ENCODE peak calls at places on chromosomes 16 and 17, in five cellular contexts. B is body of pancreas, Y is GM12865, K is AG04450, J is endothelial cell. P is an unnamed sample.

GRCh38 chr16:87686697-87687570 is 78.9 kb downstream of the KLHDC4 start:
- DNase-seq in J (no peak), K (no peak), B (no peak), Y (no peak), P (no peak)

GRCh38 chr16:53433930-53434435 is 288 bp upstream of the RBL2 start:
- DNase-seq in Y (no peak), K (peak), J (no peak), B (peak), P (no peak)

GRCh38 chr17:969767-970387 is 9.7 kb downstream of the NXN start:
- DNase-seq in Y (no peak), K (no peak), J (no peak), B (no peak), P (no peak)

GRCh38 chr17:65743313-65743665 is 181.8 kb upstream of the AXIN2 start:
- DNase-seq in K (no peak), B (no peak), Y (no peak), J (no peak), P (no peak)

GRCh38 chr16:1310832-1311200 is 1.4 kb downstream of the UBE2I start:
- DNase-seq in J (peak), Y (peak), B (no peak), K (no peak), P (no peak)

GRCh38 chr17:28093999-28094716 is 51.7 kb downstream of the NLK start:
- DNase-seq in Y (no peak), K (no peak), B (no peak), J (no peak), P (no peak)

GRCh38 chr17:35184274-35184673 is 9.9 kb downstream of the SLC35G3 start:
- DNase-seq in B (no peak), Y (no peak), K (no peak), J (no peak), P (no peak)

GRCh38 chr17:77319211-77320031 is 178.7 kb downstream of the SEC14L1 start:
- DNase-seq in B (peak), Y (peak), K (no peak), J (no peak), P (peak)

GRCh38 chr17:16322636-16323035 is 30.6 kb downstream of the CENPV start:
- DNase-seq in J (no peak), K (peak), B (no peak), Y (no peak), P (no peak)

GRCh38 chr17:81025065-81025751 is 9.7 kb upstream of the BAIAP2 start:
- DNase-seq in Y (no peak), B (no peak), K (no peak), J (no peak), P (no peak)

GRCh38 chr17:2967515-2967914 is 95.9 kb downstream of the OR1D5 start:
- DNase-seq in K (no peak), B (no peak), J (no peak), Y (no peak), P (no peak)

GRCh38 chr16:89722392-89723278 is 1.3 kb downstream of the ZNF276 start:
- DNase-seq in J (no peak), B (peak), K (no peak), Y (peak), P (no peak)

GRCh38 chr17:76968707-76969597 is 100.7 kb downstream of the MGAT5B start:
- DNase-seq in B (peak), K (no peak), Y (peak), J (peak), P (peak)

GRCh38 chr17:7361906-7362305 is 7.0 kb downstream of the TMEM95 start:
- DNase-seq in Y (no peak), J (no peak), K (no peak), B (no peak), P (no peak)

GRCh38 chr17:39695089-39695474 is 4.8 kb upstream of the ERBB2 start:
- DNase-seq in J (no peak), Y (no peak), B (no peak), K (no peak), P (no peak)

GRCh38 chr17:81462506-81463125 is 50.0 kb downstream of the ACTG1 start:
- DNase-seq in K (no peak), Y (no peak), B (no peak), J (no peak), P (no peak)

GRCh38 chr17:58344047-58344790 is 7.8 kb downstream of the SUPT4H1 start:
- DNase-seq in K (no peak), Y (peak), B (peak), J (no peak), P (peak)

GRCh38 chr16:20515580-20516179 is 60.5 kb downstream of the ACSM2B start:
- DNase-seq in Y (no peak), B (no peak), K (no peak), J (no peak), P (no peak)

GRCh38 chr17:80859004-80859941 is 132.4 kb upstream of the CHMP6 start:
- DNase-seq in Y (no peak), B (peak), J (no peak), K (peak), P (no peak)

GRCh38 chr16:87964049-87964448 is 12.8 kb downstream of the BANP start:
- DNase-seq in J (no peak), Y (no peak), B (no peak), K (no peak), P (no peak)

GRCh38 chr17:2372180-2372579 is 28.7 kb downstream of the MNT start:
- DNase-seq in Y (no peak), K (no peak), J (no peak), B (no peak), P (no peak)

GRCh38 chr17:55005520-55005919 is 37.0 kb downstream of the STXBP4 start:
- DNase-seq in Y (peak), J (no peak), K (no peak), B (no peak), P (no peak)

GRCh38 chr17:72467841-72468653 is 347.2 kb downstream of the SOX9 start:
- DNase-seq in Y (no peak), K (no peak), J (no peak), B (peak), P (no peak)

GRCh38 chr17:46097497-46097896 is 95.7 kb downstream of the KANSL1 start:
- DNase-seq in B (no peak), Y (no peak), K (no peak), J (no peak), P (no peak)

GRCh38 chr16:10343124-10343760 is 42.6 kb upstream of the ATF7IP2 start:
- DNase-seq in Y (no peak), K (no peak), B (no peak), J (no peak), P (no peak)

GRCh38 chr17:38452719-38453118 is 24.5 kb downstream of the ARHGAP23 start:
- DNase-seq in J (no peak), Y (no peak), K (no peak), B (no peak), P (no peak)

GRCh38 chr16:87582221-87582965 is 19.9 kb upstream of the JPH3 start:
- DNase-seq in K (no peak), B (peak), J (no peak), Y (no peak), P (no peak)

GRCh38 chr16:48491517-48491916 is 106.3 kb upstream of the SIAH1 start:
- DNase-seq in J (no peak), K (no peak), B (no peak), Y (no peak), P (no peak)

GRCh38 chr17:41864498-41864836 is 756 bp downstream of the KLHL11 start:
- DNase-seq in K (no peak), Y (no peak), J (no peak), B (no peak), P (peak)

GRCh38 chr17:57989011-57989345 is 924 bp upstream of the VEZF1 start:
- DNase-seq in Y (no peak), K (no peak), J (no peak), B (peak), P (no peak)

GRCh38 chr17:55606431-55606830 is 95.2 kb upstream of the SMIM36 start:
- DNase-seq in B (no peak), K (no peak), J (no peak), Y (no peak), P (no peak)

GRCh38 chr16:86087011-86087453 is 188.1 kb downstream of the IRF8 start:
- DNase-seq in J (no peak), B (no peak), K (no peak), Y (no peak), P (no peak)

DNA sequence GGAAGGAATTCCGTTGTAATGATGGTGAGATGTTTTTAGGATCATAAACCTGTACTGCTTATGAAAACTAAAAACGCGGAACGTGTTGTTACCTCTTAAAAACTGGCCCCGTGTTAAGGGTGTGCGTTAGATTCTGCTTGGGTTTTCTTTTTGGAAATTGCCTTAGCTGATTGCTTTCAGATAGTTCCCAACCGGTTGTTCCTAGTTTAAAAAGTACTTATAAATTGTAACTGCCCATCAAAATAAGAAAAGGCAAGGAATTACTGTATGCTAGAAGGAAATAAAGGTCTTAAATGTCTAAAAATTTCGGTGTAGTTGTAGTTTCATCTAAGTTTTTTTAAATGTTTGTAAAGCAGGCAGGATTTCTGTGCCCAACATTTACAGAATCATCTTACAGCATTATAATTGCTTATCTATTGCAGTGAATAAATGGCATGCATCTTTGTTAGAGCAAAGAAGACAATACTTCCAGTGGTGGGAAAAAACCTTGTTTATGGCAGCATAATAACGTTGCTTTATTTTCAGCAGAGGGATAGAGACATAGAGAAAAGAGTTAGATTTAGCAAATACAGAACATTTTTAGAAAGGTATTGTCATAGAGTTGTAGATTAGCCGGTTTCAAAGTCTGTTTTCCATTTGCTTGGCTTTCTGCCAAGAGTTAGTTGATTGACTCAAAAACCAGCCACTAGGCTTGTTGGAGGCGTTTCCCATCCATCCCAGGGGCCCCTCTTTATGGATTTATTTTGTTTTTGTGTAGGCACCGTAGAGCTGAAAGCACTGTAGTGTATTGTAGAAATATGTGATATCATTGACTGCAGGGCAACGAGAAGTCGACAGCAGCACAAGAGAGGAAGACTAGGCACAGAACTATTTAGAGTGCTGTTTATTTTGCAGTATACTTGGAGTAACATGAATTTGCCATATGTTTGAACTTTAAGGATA is 1.7 kb downstream of the PPM1D start:
- DNase-seq in Y (peak), K (peak), B (peak), J (peak), P (no peak)
- TF ChIP-seq CTCF in Y (no peak), K (no peak), B (no peak), J (no peak), P (no peak)

DNA sequence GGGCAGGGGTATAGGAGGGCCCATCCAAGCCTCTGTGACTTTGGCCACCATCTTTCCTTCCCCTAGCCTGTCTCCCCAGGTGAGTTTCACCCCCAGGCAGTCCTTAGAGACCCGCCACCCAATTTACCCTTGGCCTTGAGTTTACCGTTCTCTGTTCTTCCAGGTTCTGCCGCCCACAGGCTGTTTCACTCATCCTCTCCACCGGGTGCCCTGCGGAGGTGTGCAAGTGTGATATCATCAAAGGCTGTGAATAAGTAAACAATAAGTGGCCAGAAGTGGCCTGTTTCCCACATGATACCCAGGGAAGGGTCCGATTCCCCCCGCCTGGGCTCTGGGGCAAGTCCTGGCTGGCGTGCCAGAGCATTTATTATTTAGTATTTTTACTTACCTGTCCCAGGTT is 15.1 kb upstream of the TLCD3B start:
- DNase-seq in J (no peak), B (no peak), K (no peak), Y (no peak), P (no peak)
- TF ChIP-seq CTCF in J (no peak), B (no peak), K (no peak), Y (no peak), P (no peak)

GRCh38 chr16:60274431-60275017 is 1540.4 kb upstream of the GOT2 start:
- DNase-seq in Y (no peak), K (no peak), J (no peak), B (no peak), P (no peak)
- TF ChIP-seq CTCF in Y (no peak), K (no peak), J (no peak), B (no peak), P (no peak)

DNA sequence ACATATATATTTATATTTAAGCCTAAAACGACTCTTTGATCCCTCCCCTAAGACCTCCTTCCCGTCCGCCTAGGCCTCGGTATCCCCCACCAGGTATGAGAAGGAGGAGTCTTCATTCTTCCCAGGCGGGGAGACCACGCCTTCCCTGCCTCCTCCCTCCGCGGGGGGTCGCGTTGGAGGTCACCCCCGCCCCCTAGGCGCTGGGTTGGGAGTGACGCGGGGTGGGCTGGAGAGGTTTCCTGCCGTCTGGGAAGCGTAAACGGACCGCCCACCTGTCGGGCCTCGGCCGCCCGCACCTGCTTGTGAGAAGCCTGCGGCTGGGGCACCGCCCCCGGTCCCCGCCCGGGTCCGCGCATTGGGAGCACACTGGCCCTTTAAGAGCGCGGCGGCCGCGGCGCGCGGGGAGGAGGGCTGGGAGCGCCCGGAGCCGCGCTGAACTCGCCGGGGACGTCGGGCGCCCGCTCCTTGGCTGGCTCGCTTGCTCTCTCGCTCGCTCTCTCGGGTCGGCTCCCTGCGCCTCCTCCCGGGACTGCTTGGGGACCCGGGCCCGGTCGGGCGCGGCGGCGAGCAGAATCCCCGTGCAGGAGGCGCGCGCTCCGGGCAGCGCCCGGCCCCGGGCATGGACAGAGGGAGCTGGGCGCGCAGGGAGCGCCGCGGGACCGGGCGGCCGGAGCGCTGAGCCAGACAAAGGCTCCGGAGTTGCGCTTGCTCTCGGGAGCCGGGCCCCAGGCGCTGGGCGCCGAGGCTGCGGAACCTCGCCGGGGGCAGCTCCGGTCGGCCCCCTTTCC is at the start of gene MMP15:
- DNase-seq in B (peak), K (no peak), J (peak), Y (peak), P (peak)
- TF ChIP-seq CTCF in B (no peak), K (no peak), J (peak), Y (no peak), P (no peak)

DNA sequence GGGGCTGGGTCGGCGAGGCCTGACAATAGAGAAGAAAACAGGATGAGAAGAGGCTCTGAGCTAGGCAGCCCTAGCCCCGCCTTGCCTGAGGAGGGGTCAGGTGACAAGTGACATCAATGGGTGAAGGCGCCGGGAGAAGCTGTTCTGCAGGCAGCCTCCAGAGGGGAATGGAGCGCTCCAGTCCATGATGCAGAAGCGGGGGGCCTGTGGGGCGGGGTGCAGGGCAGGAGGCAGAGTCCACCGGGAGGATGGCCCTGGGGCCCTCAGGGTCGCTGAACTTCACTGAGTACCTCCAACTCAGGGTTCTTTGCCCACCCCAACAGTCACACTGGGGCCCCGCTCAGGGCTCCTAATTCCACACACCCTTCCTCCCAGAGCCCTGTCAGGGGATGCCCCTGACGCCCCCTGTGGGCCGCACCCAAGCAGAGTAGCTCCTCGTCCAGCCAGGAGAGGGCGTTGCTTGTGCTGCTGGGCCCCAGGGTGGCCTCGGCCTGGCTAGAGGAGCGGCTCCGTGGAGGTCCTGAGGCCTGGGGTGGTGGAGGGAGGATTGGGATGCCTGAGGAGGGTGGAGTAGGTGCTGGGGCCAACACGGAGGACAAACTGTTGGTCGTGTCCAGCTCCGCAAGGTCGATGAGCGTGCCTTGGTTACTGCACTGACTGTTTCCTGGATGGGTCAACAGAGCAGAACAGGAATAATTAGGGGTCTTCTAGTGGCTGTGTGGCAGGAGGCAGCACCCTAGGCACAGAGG is 20.8 kb downstream of the GGA3 start:
- DNase-seq in J (peak), K (no peak), Y (no peak), B (no peak), P (peak)
- TF ChIP-seq CTCF in J (peak), K (peak), Y (peak), B (no peak), P (no peak)